ENCODE peak calls at places on chromosomes 3 and 15, in eight cellular contexts. B, T, C, W, F, L, O and K are unnamed samples.

GRCh38 chr3:100776736-100777135 is 67.4 kb downstream of the TFG start:
- DNase-seq in B (no peak), T (peak; percentile 34), C (no peak), W (peak; percentile 23), F (no peak), L (no peak), O (peak; percentile 14), K (no peak)

GRCh38 chr3:58132850-58133249 is 77.9 kb downstream of the DNASE1L3 start:
- DNase-seq in B (no peak), T (no peak), C (no peak), W (no peak), F (no peak), L (no peak), O (no peak), K (no peak)

GRCh38 chr3:169945313-169945712 is 21.3 kb upstream of the SEC62 start:
- DNase-seq in B (no peak), T (peak; percentile 4), C (no peak), W (no peak), F (peak; percentile 15), L (no peak), O (no peak), K (no peak)

GRCh38 chr3:31410411-31410810 is 122.3 kb upstream of the STT3B start:
- DNase-seq in B (no peak), T (no peak), C (no peak), W (no peak), F (no peak), L (no peak), O (no peak), K (no peak)

GRCh38 chr3:20111836-20112235 is 71.6 kb downstream of the KAT2B start:
- DNase-seq in B (no peak), T (peak; percentile 17), C (no peak), W (peak; percentile 2), F (no peak), L (no peak), O (peak; percentile 66), K (no peak)

GRCh38 chr15:69454953-69455352 is 2.3 kb downstream of the RPLP1 start:
- DNase-seq in B (no peak), T (no peak), C (no peak), W (no peak), F (no peak), L (no peak), O (no peak), K (no peak)

GRCh38 chr3:132549169-132549568 is 47.9 kb upstream of the ACKR4 start:
- DNase-seq in B (no peak), T (no peak), C (peak; percentile 53), W (no peak), F (no peak), L (no peak), O (no peak), K (no peak)

GRCh38 chr3:149367021-149367840 is 10.2 kb downstream of the TM4SF1 start:
- DNase-seq in B (no peak), T (peak; percentile 78), C (no peak), W (no peak), F (no peak), L (no peak), O (peak; percentile 75), K (no peak)

GRCh38 chr3:113231827-113232253 is 20.5 kb downstream of the BOC start:
- DNase-seq in B (no peak), T (peak; percentile 89), C (no peak), W (no peak), F (no peak), L (no peak), O (peak; percentile 94), K (no peak)

GRCh38 chr15:62105266-62105665 is 38.5 kb downstream of the C2CD4A start:
- DNase-seq in B (no peak), T (no peak), C (no peak), W (no peak), F (no peak), L (no peak), O (no peak), K (no peak)

GRCh38 chr3:100899440-100900091 is 93.7 kb downstream of the ABI3BP start:
- DNase-seq in B (no peak), T (peak; percentile 31), C (no peak), W (no peak), F (no peak), L (no peak), O (no peak), K (no peak)

GRCh38 chr3:45978348-45978747 is 17.3 kb downstream of the FYCO1 start:
- DNase-seq in B (peak; percentile 82), T (no peak), C (peak; percentile 84), W (no peak), F (no peak), L (no peak), O (no peak), K (no peak)

GRCh38 chr15:64354683-64355558 is 1.1 kb downstream of the CSNK1G1 start:
- DNase-seq in B (no peak), T (no peak), C (no peak), W (no peak), F (no peak), L (no peak), O (no peak), K (no peak)

GRCh38 chr3:56761887-56762605 is 39.7 kb downstream of the ARHGEF3 start:
- DNase-seq in B (no peak), T (peak; percentile 54), C (no peak), W (no peak), F (no peak), L (no peak), O (peak; percentile 66), K (no peak)

GRCh38 chr3:13886593-13887129 is 6.8 kb upstream of the WNT7A start:
- DNase-seq in B (peak; percentile 41), T (no peak), C (no peak), W (no peak), F (peak; percentile 4), L (no peak), O (no peak), K (no peak)

GRCh38 chr15:90451215-90451850 is 63.3 kb downstream of the IQGAP1 start:
- DNase-seq in B (no peak), T (peak; percentile 86), C (no peak), W (no peak), F (no peak), L (no peak), O (peak; percentile 81), K (no peak)

GRCh38 chr15:32730677-32731654 is 13.2 kb downstream of the GREM1 start:
- DNase-seq in B (peak; percentile 88), T (no peak), C (peak; percentile 74), W (peak; percentile 61), F (peak; percentile 13), L (peak; percentile 14), O (peak; percentile 65), K (peak; percentile 32)

GRCh38 chr3:9076985-9077384 is 113.7 kb upstream of the RAD18 start:
- DNase-seq in B (no peak), T (no peak), C (no peak), W (peak; percentile 44), F (no peak), L (no peak), O (peak; percentile 8), K (no peak)

GRCh38 chr3:18411541-18411940 is 13.6 kb downstream of the SATB1 start:
- DNase-seq in B (no peak), T (no peak), C (no peak), W (no peak), F (no peak), L (no peak), O (no peak), K (no peak)

GRCh38 chr3:14787630-14788029 is 31.1 kb upstream of the FGD5 start:
- DNase-seq in B (peak; percentile 59), T (no peak), C (no peak), W (no peak), F (no peak), L (no peak), O (no peak), K (peak; percentile 16)

GRCh38 chr3:130963878-130964277 is 62.7 kb downstream of the ASTE1 start:
- DNase-seq in B (no peak), T (peak; percentile 92), C (no peak), W (peak; percentile 81), F (no peak), L (no peak), O (peak; percentile 99), K (no peak)

GRCh38 chr15:62439543-62440016 is 274.5 kb upstream of the C2CD4B start:
- DNase-seq in B (no peak), T (peak; percentile 88), C (no peak), W (no peak), F (no peak), L (no peak), O (no peak), K (no peak)

GRCh38 chr3:27699067-27699466 is 23.1 kb downstream of the EOMES start:
- DNase-seq in B (no peak), T (no peak), C (no peak), W (no peak), F (no peak), L (no peak), O (no peak), K (no peak)

GRCh38 chr15:101463265-101463664 is 26.2 kb downstream of the PCSK6 start:
- DNase-seq in B (no peak), T (no peak), C (no peak), W (no peak), F (no peak), L (no peak), O (no peak), K (no peak)

GRCh38 chr15:40772014-40772413 is 2.2 kb downstream of the C15orf62 start:
- DNase-seq in B (no peak), T (no peak), C (no peak), W (no peak), F (no peak), L (no peak), O (no peak), K (no peak)
- TF ChIP-seq CTCF in B (no peak), T (no peak), C (no peak), W (no peak), F (no peak), L (no peak), O (no peak), K (no peak)

GRCh38 chr15:57377478-57377847 is 1.2 kb downstream of the CGNL1 start:
- DNase-seq in B (no peak), T (no peak), C (no peak), W (no peak), F (no peak), L (no peak), O (no peak), K (no peak)
- TF ChIP-seq CTCF in B (no peak), T (no peak), C (no peak), W (no peak), F (no peak), L (no peak), O (no peak), K (no peak)

GRCh38 chr3:16053794-16054193 is 120.7 kb upstream of the GALNT15 start:
- DNase-seq in B (no peak), T (peak; percentile 72), C (no peak), W (no peak), F (no peak), L (no peak), O (no peak), K (no peak)

GRCh38 chr3:16052964-16053363 is 121.5 kb upstream of the GALNT15 start:
- DNase-seq in B (no peak), T (peak; percentile 33), C (no peak), W (no peak), F (no peak), L (no peak), O (no peak), K (no peak)

GRCh38 chr3:16050641-16051467 is 123.6 kb upstream of the GALNT15 start:
- DNase-seq in B (no peak), T (no peak), C (no peak), W (no peak), F (peak; percentile 57), L (peak; percentile 43), O (no peak), K (no peak)

GRCh38 chr3:16048435-16049318 is 125.8 kb upstream of the GALNT15 start:
- DNase-seq in B (no peak), T (peak; percentile 87), C (no peak), W (peak; percentile 67), F (peak; percentile 63), L (peak; percentile 51), O (peak; percentile 65), K (no peak)
- TF ChIP-seq CTCF in B (peak; percentile 84), T (peak; percentile 78), C (peak; percentile 63), W (peak; percentile 84), F (peak; percentile 94), L (peak; percentile 84), O (peak; percentile 81), K (peak; percentile 75)

GRCh38 chr3:79003994-79004393 is 763.8 kb downstream of the ROBO1 start:
- DNase-seq in B (no peak), T (no peak), C (no peak), W (no peak), F (no peak), L (no peak), O (no peak), K (no peak)
- TF ChIP-seq CTCF in B (no peak), T (no peak), C (no peak), W (no peak), F (no peak), L (peak; percentile 36), O (no peak), K (peak; percentile 25)